ENCODE peak calls at places on chromosome 16, in ten cellular contexts. U is AG04449; Y is GM12878; P is AG10803; E is CD4-positive, alpha-beta T cell; O is adrenal gland; D is coronary artery; I is colonic mucosa; M is dorsolateral prefrontal cortex; K is psoas muscle. Z is an unnamed sample.

GRCh38 chr16:90019201-90019542 is at the start of gene DBNDD1:
- DNase-seq in Y (no peak), E (no peak), P (no peak), I (no peak), U (no peak), M (no peak), O (no peak), K (no peak), D (no peak), Z (no peak)

GRCh38 chr16:65975049-65975708 is 391.3 kb upstream of the CDH5 start:
- DNase-seq in K (no peak), I (no peak), P (peak; percentile 67), Y (no peak), O (peak; percentile 63), D (no peak), U (no peak), E (no peak), M (no peak), Z (no peak)

GRCh38 chr16:61858996-61859395 is 177.2 kb downstream of the CDH8 start:
- DNase-seq in M (no peak), E (no peak), Y (no peak), U (peak; percentile 38), O (no peak), I (no peak), D (no peak), P (peak; percentile 74), K (no peak), Z (no peak)

GRCh38 chr16:85490971-85491771 is 122.0 kb upstream of the GSE1 start:
- DNase-seq in P (no peak), U (no peak), Y (no peak), O (no peak), I (peak; percentile 59), D (no peak), E (no peak), K (no peak), M (no peak), Z (no peak)

GRCh38 chr16:79593754-79594153 is 6.8 kb downstream of the MAF start:
- DNase-seq in Y (no peak), U (no peak), I (no peak), K (no peak), M (no peak), D (no peak), O (no peak), P (no peak), E (no peak), Z (no peak)

GRCh38 chr16:3095869-3096268 is 3.2 kb downstream of the ZSCAN10 start:
- DNase-seq in M (no peak), Y (no peak), E (peak; percentile 52), P (no peak), O (no peak), K (no peak), I (no peak), D (no peak), U (no peak), Z (peak; percentile 90)

GRCh38 chr16:27225536-27226360 is 22.4 kb downstream of the KDM8 start:
- DNase-seq in M (no peak), K (no peak), O (no peak), U (no peak), P (no peak), I (peak; percentile 76), E (no peak), D (no peak), Y (no peak), Z (no peak)

GRCh38 chr16:50884066-50884860 is 142.4 kb downstream of the CYLD start:
- DNase-seq in U (no peak), O (no peak), P (no peak), Y (no peak), M (no peak), K (no peak), E (no peak), D (no peak), I (no peak), Z (no peak)

GRCh38 chr16:25014500-25015147 is 545 bp downstream of the ARHGAP17 start:
- DNase-seq in Y (no peak), I (peak; percentile 63), O (peak; percentile 65), K (peak; percentile 51), D (peak; percentile 81), M (peak; percentile 68), E (peak; percentile 6), U (no peak), P (peak; percentile 59), Z (no peak)

GRCh38 chr16:53372942-53373871 is 61.1 kb upstream of the RBL2 start:
- DNase-seq in U (no peak), M (no peak), D (no peak), O (no peak), I (peak; percentile 90), E (peak; percentile 75), Y (no peak), P (no peak), K (no peak), Z (no peak)

GRCh38 chr16:81616321-81617020 is 162.6 kb upstream of the PLCG2 start:
- DNase-seq in U (no peak), P (peak; percentile 81), D (no peak), E (peak; percentile 79), O (peak; percentile 69), M (peak; percentile 76), I (peak; percentile 60), Y (peak; percentile 54), K (peak; percentile 72), Z (no peak)

GRCh38 chr16:1691956-1692355 is 13.9 kb downstream of the JPT2 start:
- DNase-seq in I (no peak), M (peak; percentile 49), P (peak; percentile 40), K (no peak), U (no peak), D (no peak), Y (no peak), O (peak; percentile 53), E (no peak), Z (no peak)

DNA sequence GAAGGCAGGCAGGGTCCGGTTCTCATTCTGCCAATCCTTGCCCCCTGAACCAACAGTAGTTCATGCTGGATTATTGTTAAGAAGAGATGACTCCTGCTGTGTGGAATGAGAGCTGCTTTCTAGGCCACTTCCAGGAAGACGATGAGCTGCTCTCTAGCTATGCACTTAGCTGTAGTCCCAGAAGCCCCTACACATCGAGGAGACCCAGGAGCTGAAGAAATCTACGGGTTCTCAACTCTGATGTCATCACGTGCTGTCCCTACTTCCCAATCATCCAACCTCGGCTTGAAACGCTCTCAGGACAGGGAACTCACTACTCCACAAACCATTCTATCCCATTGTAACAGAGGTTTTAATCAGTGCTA is 29.0 kb upstream of the EMP2 start:
- DNase-seq in E (no peak), D (no peak), P (peak; percentile 84), O (no peak), Y (no peak), U (peak; percentile 47), K (no peak), I (no peak), M (no peak), Z (no peak)
- TF ChIP-seq CTCF in E (no peak), D (no peak), P (peak; percentile 37), O (no peak), Y (no peak), U (peak; percentile 2), K (no peak), I (no peak), M (no peak), Z (no peak)

GRCh38 chr16:74573622-74574021 is 33.3 kb downstream of the GLG1 start:
- DNase-seq in D (no peak), E (no peak), P (no peak), U (no peak), Y (no peak), O (no peak), K (no peak), M (no peak), I (no peak), Z (no peak)
- TF ChIP-seq CTCF in D (no peak), E (no peak), P (no peak), U (no peak), Y (no peak), O (no peak), K (no peak), M (no peak), I (no peak), Z (no peak)

DNA sequence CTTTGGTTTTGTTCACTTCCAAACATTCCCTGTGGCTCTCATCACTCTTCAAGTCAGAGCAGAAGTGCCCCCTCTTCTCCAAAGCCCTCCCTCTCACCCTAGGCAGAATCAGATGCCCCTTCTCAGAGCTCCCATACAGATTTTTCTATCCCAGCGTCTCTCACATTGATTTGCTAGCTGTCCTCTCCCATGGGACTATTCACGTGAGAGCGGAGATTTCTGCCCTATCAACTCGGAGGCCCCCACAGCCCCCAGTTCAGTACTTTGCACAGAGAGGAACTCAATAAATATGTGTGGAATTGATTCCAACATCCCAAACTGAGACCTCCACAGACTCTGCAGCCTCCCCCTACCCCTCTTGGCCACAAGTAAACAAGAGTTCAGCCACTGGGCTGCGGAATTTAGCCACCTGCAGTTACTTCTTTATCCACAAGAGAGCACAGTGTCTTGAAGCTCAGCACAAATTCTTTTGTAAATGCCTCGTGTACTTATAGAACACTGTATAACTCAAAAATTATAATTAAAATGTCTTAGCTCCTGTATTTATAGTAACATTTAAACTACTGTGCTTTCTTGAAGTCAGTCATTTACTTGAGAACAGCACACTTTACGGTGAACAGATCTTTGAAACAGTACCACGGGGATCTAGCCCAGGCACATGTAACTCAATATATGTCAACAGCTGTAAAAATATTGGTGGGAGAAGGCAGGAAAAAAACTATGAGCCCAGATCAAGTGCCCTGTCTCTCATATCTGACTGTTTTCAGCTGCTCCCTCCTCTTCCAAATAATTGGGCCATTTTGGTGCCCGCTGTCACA is 182.9 kb downstream of the C16orf78 start:
- DNase-seq in K (no peak), D (no peak), I (no peak), E (no peak), U (peak; percentile 3), M (no peak), O (no peak), P (peak; percentile 7), Y (no peak), Z (no peak)
- TF ChIP-seq CTCF in K (peak; percentile 56), D (no peak), I (peak; percentile 28), E (no peak), U (peak; percentile 47), M (peak; percentile 55), O (peak; percentile 32), P (peak; percentile 28), Y (peak; percentile 9), Z (no peak)

GRCh38 chr16:10949424-10949970 is 5.1 kb downstream of the CLEC16A start:
- DNase-seq in U (no peak), M (no peak), Y (peak; percentile 91), K (no peak), P (peak; percentile 64), O (no peak), I (no peak), E (peak; percentile 45), D (no peak), Z (peak; percentile 84)
- TF ChIP-seq CTCF in U (no peak), M (no peak), Y (peak; percentile 49), K (no peak), P (peak; percentile 10), O (no peak), I (no peak), E (no peak), D (no peak), Z (peak; percentile 50)

DNA sequence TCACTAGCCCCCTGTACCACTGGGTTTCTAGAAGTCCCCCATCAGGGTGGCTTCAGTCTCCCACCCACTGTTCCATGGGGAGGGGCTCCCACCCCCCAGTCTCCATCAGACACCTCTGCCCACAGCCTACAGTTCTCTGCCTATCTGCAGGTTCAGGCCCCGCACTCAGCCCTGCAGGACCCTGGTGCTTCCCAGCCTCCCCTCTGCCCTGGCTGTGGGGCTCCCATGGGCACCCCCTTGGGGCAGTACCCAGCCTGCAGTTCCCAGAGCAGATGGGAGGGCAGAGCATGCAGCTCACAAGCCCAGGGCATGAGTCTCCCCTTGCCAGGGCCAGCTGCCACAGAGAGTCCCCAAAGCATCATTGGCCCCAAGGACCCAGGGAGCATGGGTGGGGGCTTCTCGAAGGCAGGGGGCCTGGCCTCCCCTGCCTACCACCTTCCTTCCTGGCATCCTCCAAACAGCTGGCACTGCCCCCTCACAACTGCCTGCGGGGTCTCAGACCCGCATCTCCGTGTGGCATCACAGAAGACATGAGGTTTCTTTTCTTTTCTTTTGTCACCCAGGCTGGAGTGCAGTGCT is 2.8 kb upstream of the MRPL28 start:
- DNase-seq in M (no peak), E (no peak), P (no peak), D (no peak), I (no peak), U (no peak), Y (no peak), O (no peak), K (no peak), Z (no peak)
- TF ChIP-seq CTCF in M (no peak), E (no peak), P (no peak), D (no peak), I (no peak), U (no peak), Y (no peak), O (no peak), K (no peak), Z (no peak)